ENCODE peak calls at places on chromosomes 3 and 15, in four cellular contexts. E is kidney; F is body of pancreas; A is effector memory CD8-positive, alpha-beta T cell. X is an unnamed sample.
A peak's percentile ranks its signal among the peaks of the same experiment; 100 is the strongest.

GRCh38 chr15:69522361-69522760 is 69.7 kb downstream of the RPLP1 start:
- DNase-seq in E (no peak), F (no peak), A (no peak), X (no peak)

GRCh38 chr3:28915711-28916481 is 365.0 kb upstream of the RBMS3 start:
- DNase-seq in E (no peak), F (peak; percentile 7), A (no peak), X (no peak)

GRCh38 chr15:40430271-40430805 is 10.4 kb upstream of the BAHD1 start:
- DNase-seq in E (no peak), F (no peak), A (no peak), X (no peak)

GRCh38 chr15:99433026-99433756 is 132.6 kb upstream of the MEF2A start:
- DNase-seq in E (peak; percentile 93), F (no peak), A (no peak), X (no peak)

GRCh38 chr3:167102071-167102470 is 278.0 kb downstream of the ZBBX start:
- DNase-seq in E (no peak), F (peak; percentile 28), A (no peak), X (no peak)

GRCh38 chr15:70111203-70112017 is 13.7 kb upstream of the TLE3 start:
- DNase-seq in E (no peak), F (peak; percentile 79), A (no peak), X (peak; percentile 75)

GRCh38 chr3:18098960-18099587 is 326.1 kb downstream of the SATB1 start:
- DNase-seq in E (no peak), F (no peak), A (no peak), X (no peak)

GRCh38 chr3:111538111-111538510 is 3.9 kb upstream of the CD96 start:
- DNase-seq in E (no peak), F (no peak), A (no peak), X (no peak)

GRCh38 chr3:87206070-87206469 is 21.0 kb upstream of the CHMP2B start:
- DNase-seq in E (no peak), F (no peak), A (no peak), X (no peak)

GRCh38 chr3:98980915-98981596 is 79.6 kb upstream of the DCBLD2 start:
- DNase-seq in E (no peak), F (no peak), A (no peak), X (no peak)

GRCh38 chr15:39251413-39252197 is 329.3 kb upstream of the THBS1 start:
- DNase-seq in E (no peak), F (no peak), A (no peak), X (no peak)